ENCODE peak calls at places on chromosome 10, in eight cellular contexts. G is upper lobe of right lung, E is T-helper 2 cell, W is dermis blood vessel endothelial cell, N is choroid plexus epithelial cell, Q is A172, M is EH, J is anterior cingulate cortex. F is an unnamed sample.

GRCh38 chr10:74150151-74151056 is at the start of gene AP3M1:
- DNase-seq in J (peak), M (no peak), W (no peak), E (peak), N (no peak), G (peak), Q (no peak), F (no peak)

GRCh38 chr10:124132306-124132705 is 38.9 kb upstream of the CHST15 start:
- DNase-seq in J (no peak), M (no peak), N (no peak), W (no peak), G (no peak), Q (no peak), E (no peak), F (no peak)

GRCh38 chr10:59460601-59461000 is 98.3 kb upstream of the FAM13C start:
- DNase-seq in E (no peak), Q (no peak), G (no peak), M (no peak), W (no peak), J (no peak), N (no peak), F (no peak)

GRCh38 chr10:75611081-75611971 is 179.9 kb downstream of the LRMDA start:
- DNase-seq in E (no peak), G (no peak), J (no peak), M (no peak), W (no peak), Q (no peak), N (no peak), F (no peak)

GRCh38 chr10:123035467-123036086 is 26.8 kb downstream of the ACADSB start:
- DNase-seq in J (no peak), E (no peak), G (no peak), W (no peak), Q (no peak), M (no peak), N (no peak), F (no peak)

GRCh38 chr10:62517252-62517651 is 143.1 kb downstream of the ZNF365 start:
- DNase-seq in M (no peak), Q (no peak), G (no peak), W (no peak), E (no peak), N (no peak), J (no peak), F (no peak)

GRCh38 chr10:71222541-71223364 is 10.4 kb downstream of the UNC5B start:
- DNase-seq in M (peak), W (no peak), J (no peak), E (no peak), N (peak), Q (no peak), G (peak), F (peak)

GRCh38 chr10:61284222-61284890 is 168.8 kb downstream of the TMEM26 start:
- DNase-seq in E (no peak), N (peak), G (no peak), Q (peak), J (no peak), M (peak), W (peak), F (peak)

GRCh38 chr10:62527019-62527827 is 153.1 kb downstream of the ZNF365 start:
- DNase-seq in E (no peak), W (no peak), Q (no peak), M (no peak), J (no peak), N (no peak), G (no peak), F (no peak)

GRCh38 chr10:103534621-103535498 is 41.4 kb downstream of the NEURL1 start:
- DNase-seq in M (no peak), Q (no peak), W (no peak), G (peak), E (no peak), N (no peak), J (no peak), F (no peak)

GRCh38 chr10:63504145-63504881 is 16.9 kb upstream of the REEP3 start:
- DNase-seq in G (no peak), E (no peak), Q (no peak), M (no peak), J (no peak), W (no peak), N (no peak), F (no peak)

GRCh38 chr10:78438907-78439809 is 405.5 kb downstream of the RPS24 start:
- DNase-seq in W (no peak), J (no peak), Q (no peak), G (no peak), M (no peak), E (no peak), N (no peak), F (no peak)

GRCh38 chr10:14129770-14130169 is 201.0 kb downstream of the FRMD4A start:
- DNase-seq in E (no peak), G (no peak), W (no peak), Q (no peak), M (no peak), N (no peak), J (no peak), F (no peak)

GRCh38 chr10:64156131-64156530 is 634.9 kb downstream of the REEP3 start:
- DNase-seq in J (no peak), Q (no peak), E (no peak), N (no peak), M (no peak), W (no peak), G (no peak), F (no peak)

GRCh38 chr10:19908991-19909699 is 92.9 kb downstream of the PLXDC2 start:
- DNase-seq in W (no peak), J (no peak), E (no peak), M (no peak), G (no peak), Q (no peak), N (no peak), F (no peak)

GRCh38 chr10:71228875-71229720 is 16.7 kb downstream of the UNC5B start:
- DNase-seq in G (peak), W (no peak), M (no peak), N (no peak), J (no peak), Q (no peak), E (no peak), F (no peak)

GRCh38 chr10:133401981-133402725 is 8.2 kb downstream of the MTG1 start:
- DNase-seq in M (no peak), N (no peak), E (no peak), J (no peak), Q (no peak), G (peak), W (no peak), F (no peak)

GRCh38 chr10:123683865-123684264 is 17.7 kb downstream of the GPR26 start:
- DNase-seq in G (no peak), J (no peak), N (no peak), E (no peak), Q (no peak), M (no peak), W (no peak), F (no peak)

GRCh38 chr10:767794-768193 is 78.3 kb upstream of the DIP2C start:
- DNase-seq in J (no peak), G (no peak), E (no peak), N (no peak), Q (no peak), W (no peak), M (no peak), F (no peak)

GRCh38 chr10:95133997-95134396 is 60.0 kb upstream of the ACSM6 start:
- DNase-seq in J (no peak), E (no peak), N (no peak), G (no peak), M (peak), W (no peak), Q (no peak), F (no peak)

GRCh38 chr10:103871006-103871405 is 15.6 kb upstream of the SH3PXD2A start:
- DNase-seq in G (no peak), Q (no peak), W (no peak), E (no peak), J (no peak), N (no peak), M (no peak), F (no peak)

GRCh38 chr10:116740971-116741370 is 1.4 kb downstream of the HSPA12A start:
- DNase-seq in Q (no peak), M (no peak), W (no peak), G (no peak), J (no peak), N (no peak), E (no peak), F (no peak)

GRCh38 chr10:5571826-5572225 is 47.1 kb downstream of the CALML3 start:
- DNase-seq in N (no peak), Q (no peak), E (no peak), W (no peak), M (no peak), G (peak), J (no peak), F (no peak)

GRCh38 chr10:14173391-14173705 is 157.4 kb downstream of the FRMD4A start:
- DNase-seq in E (no peak), J (no peak), G (no peak), N (peak), W (no peak), Q (no peak), M (no peak), F (peak)

GRCh38 chr10:96448021-96448457 is 65.7 kb downstream of the TLL2 start:
- DNase-seq in W (peak), N (peak), M (no peak), J (no peak), G (peak), E (no peak), Q (peak), F (no peak)

GRCh38 chr10:97612386-97612785 is 20.9 kb downstream of the MORN4 start:
- DNase-seq in W (peak), G (no peak), N (peak), J (no peak), E (no peak), M (peak), Q (peak), F (peak)

GRCh38 chr10:48465860-48466521 is 138.9 kb downstream of the ARHGAP22 start:
- DNase-seq in W (no peak), N (no peak), E (no peak), M (no peak), J (no peak), Q (no peak), G (peak), F (no peak)

GRCh38 chr10:43702213-43702935 is 53.7 kb upstream of the ZNF32 start:
- DNase-seq in G (peak), J (no peak), N (no peak), Q (no peak), M (no peak), E (no peak), W (no peak), F (no peak)

GRCh38 chr10:129038490-129039011 is 428.5 kb upstream of the MGMT start:
- DNase-seq in N (no peak), G (no peak), W (peak), E (no peak), M (no peak), Q (no peak), J (no peak), F (no peak)

GRCh38 chr10:106714734-106715368 is 449.7 kb downstream of the SORCS1 start:
- DNase-seq in M (no peak), Q (no peak), G (no peak), E (no peak), J (no peak), N (no peak), W (no peak), F (no peak)

GRCh38 chr10:58967551-58968418 is 208.7 kb upstream of the PHYHIPL start:
- DNase-seq in W (no peak), N (no peak), Q (peak), G (peak), J (peak), M (no peak), E (no peak), F (no peak)

GRCh38 chr10:70166394-70166793 is 3.9 kb downstream of the SAR1A start:
- DNase-seq in G (no peak), E (no peak), Q (no peak), M (no peak), J (no peak), N (no peak), W (no peak), F (no peak)

GRCh38 chr10:126840736-126841135 is 64.5 kb upstream of the DOCK1 start:
- DNase-seq in M (no peak), Q (no peak), G (no peak), J (no peak), W (no peak), N (no peak), E (no peak), F (no peak)

F was measured in IMR-90.